ENCODE peak calls at places on chromosome 1, in four cellular contexts. J is heart left ventricle, C is transverse colon, O is lower lobe of right lung. P is an unnamed sample.

GRCh38 chr1:159983681-159984080 is 29.6 kb upstream of the SLAMF9 start:
- DNase-seq in J (no peak), O (no peak), C (no peak), P (no peak)

GRCh38 chr1:232038704-232039103 is 412.1 kb downstream of the DISC1 start:
- DNase-seq in O (no peak), J (peak), C (no peak), P (no peak)

GRCh38 chr1:179677882-179678281 is 65.2 kb upstream of the FAM163A start:
- DNase-seq in C (no peak), J (no peak), O (no peak), P (peak)

GRCh38 chr1:228073870-228074545 is 8.5 kb upstream of the ARF1 start:
- DNase-seq in J (peak), C (no peak), O (peak), P (no peak)

GRCh38 chr1:240666548-240667198 is 54.7 kb upstream of the GREM2 start:
- DNase-seq in O (no peak), J (no peak), C (no peak), P (no peak)

GRCh38 chr1:13893456-13893855 is 193.5 kb downstream of the PRDM2 start:
- DNase-seq in J (no peak), C (peak), O (no peak), P (no peak)

GRCh38 chr1:9907441-9907840 is 2.6 kb downstream of the CTNNBIP1 start:
- DNase-seq in O (no peak), J (no peak), C (no peak), P (no peak)

GRCh38 chr1:70360321-70360720 is 5.8 kb upstream of the ANKRD13C start:
- DNase-seq in C (no peak), O (no peak), J (no peak), P (peak)

GRCh38 chr1:160243767-160244166 is 18.6 kb downstream of the DCAF8 start:
- DNase-seq in J (no peak), O (no peak), C (no peak), P (no peak)

GRCh38 chr1:203343956-203344355 is 7.0 kb downstream of the FMOD start:
- DNase-seq in C (no peak), J (no peak), O (no peak), P (no peak)

GRCh38 chr1:76958808-76959207 is 91.5 kb downstream of the ST6GALNAC5 start:
- DNase-seq in O (no peak), C (no peak), J (no peak), P (no peak)

GRCh38 chr1:26045712-26046312 is at the start of gene SLC30A2:
- DNase-seq in O (no peak), J (no peak), C (no peak), P (peak)
- H3K4me3 ChIP-seq in O (peak), J (peak), C (peak), P (peak)

GRCh38 chr1:41383094-41383852 is 22.0 kb downstream of the FOXO6 start:
- DNase-seq in J (no peak), C (no peak), O (no peak), P (no peak)
- H3K4me3 ChIP-seq in J (peak), C (peak), O (peak), P (no peak)

GRCh38 chr1:17119076-17119743 is at the start of gene PADI2:
- DNase-seq in J (peak), C (peak), O (peak), P (peak)

GRCh38 chr1:17116643-17117042 is 2.6 kb downstream of the PADI2 start:
- DNase-seq in O (no peak), C (no peak), J (no peak), P (no peak)

GRCh38 chr1:17118268-17118667 is 983 bp downstream of the PADI2 start:
- DNase-seq in J (no peak), C (peak), O (no peak), P (no peak)

GRCh38 chr1:17118706-17119075 is 560 bp downstream of the PADI2 start:
- DNase-seq in C (no peak), J (no peak), O (no peak), P (no peak)

DNA sequence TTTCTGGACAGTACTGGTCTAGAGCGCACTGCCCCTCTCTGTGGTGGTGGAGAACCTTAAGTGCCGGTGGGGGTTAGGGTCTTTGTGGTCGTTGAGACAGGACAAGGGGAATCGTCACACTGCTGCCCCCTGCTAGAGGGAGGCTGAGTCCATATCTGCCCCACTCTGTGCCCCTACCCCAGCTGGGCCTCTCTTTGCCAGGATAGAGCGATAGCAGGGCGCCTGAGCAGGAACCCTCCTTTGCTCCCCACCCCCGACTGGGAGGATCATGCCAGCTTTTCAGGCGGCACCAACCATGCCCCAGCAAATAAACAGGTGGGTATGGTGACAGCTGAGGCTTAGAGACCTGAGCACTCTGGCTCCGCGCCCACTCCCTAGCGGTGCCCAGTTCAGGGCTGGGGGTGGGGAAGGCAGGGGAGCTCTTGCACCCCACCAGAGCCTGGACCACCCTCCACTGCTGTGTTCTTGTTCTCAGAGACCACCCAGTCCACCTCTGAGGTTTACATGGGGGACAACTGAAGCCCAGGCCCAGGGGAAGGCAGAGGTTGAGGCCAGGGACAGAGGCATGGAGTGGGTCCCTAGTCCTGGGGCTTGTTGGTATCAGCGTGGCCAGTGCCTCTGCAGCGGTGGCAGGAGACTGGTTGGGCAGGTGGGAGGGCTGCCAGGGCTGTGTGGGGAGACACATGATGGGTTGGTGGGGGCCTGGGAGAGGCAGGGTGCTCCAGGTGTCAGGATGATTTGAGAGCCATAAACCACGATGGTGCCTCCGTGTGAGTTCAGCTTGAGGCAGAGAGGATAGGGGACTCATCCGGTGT is 1.6 kb downstream of the PADI2 start:
- DNase-seq in C (no peak), O (no peak), J (no peak), P (no peak)
- H3K4me3 ChIP-seq in C (peak), O (peak), J (no peak), P (no peak)

GRCh38 chr1:207164086-207164485 is 60.1 kb downstream of the C4BPA start:
- DNase-seq in O (no peak), C (no peak), J (no peak), P (no peak)
- H3K4me3 ChIP-seq in O (no peak), C (no peak), J (no peak), P (no peak)

DNA sequence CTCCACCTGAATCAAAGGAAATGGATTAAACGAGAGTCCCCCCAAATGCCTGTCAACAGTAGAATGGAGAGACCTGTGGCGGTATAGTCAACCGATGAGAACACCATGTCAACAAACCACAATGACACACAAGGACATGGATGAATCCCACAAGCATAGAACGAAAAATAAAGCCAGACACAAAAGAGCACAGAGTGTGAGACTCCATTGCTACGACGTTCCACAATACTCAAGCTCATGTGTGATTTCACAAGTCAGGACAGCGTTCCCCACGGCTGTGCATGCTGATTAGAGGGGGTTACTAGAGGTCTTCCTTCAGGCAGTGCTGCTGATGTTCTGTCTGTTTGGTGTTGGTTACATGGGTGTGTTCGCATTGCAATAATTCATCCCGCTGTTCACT is 5.8 kb upstream of the PLA2G2D start:
- DNase-seq in J (no peak), C (no peak), O (no peak), P (no peak)
- H3K4me3 ChIP-seq in J (no peak), C (no peak), O (no peak), P (no peak)

GRCh38 chr1:55039342-55040082 is at the start of gene PCSK9:
- DNase-seq in J (no peak), C (no peak), O (peak), P (peak)
- H3K4me3 ChIP-seq in J (peak), C (peak), O (peak), P (peak)

GRCh38 chr1:217681806-217682205 is 50.7 kb downstream of the SPATA17 start:
- DNase-seq in J (no peak), O (no peak), C (no peak), P (no peak)

DNA sequence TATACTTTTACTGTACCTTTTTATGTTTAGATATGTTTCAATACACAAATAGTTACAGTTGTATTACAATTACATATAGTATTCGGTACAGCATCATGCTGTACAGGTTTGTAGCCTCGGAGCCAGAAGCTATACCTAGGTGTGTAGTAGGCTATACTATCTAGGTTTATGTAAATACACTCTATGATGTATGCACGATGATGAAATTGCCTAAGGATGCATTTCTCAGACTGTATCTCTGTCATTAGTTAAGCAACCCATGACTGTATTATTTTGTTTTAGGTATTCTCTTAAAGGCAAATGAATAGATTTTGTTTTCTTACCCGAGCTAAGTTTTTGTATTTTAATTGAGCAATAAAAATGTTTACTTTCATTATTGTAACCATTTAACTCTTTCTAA is 56.4 kb downstream of the SPATA17 start:
- DNase-seq in O (no peak), C (no peak), J (no peak), P (no peak)
- H3K4me3 ChIP-seq in O (no peak), C (no peak), J (no peak), P (no peak)

GRCh38 chr1:42340093-42340492 is 5.1 kb upstream of the FOXJ3 start:
- DNase-seq in O (no peak), C (peak), J (no peak), P (peak)
- H3K4me3 ChIP-seq in O (no peak), C (no peak), J (no peak), P (no peak)